ENCODE peak calls at places on chromosomes 16 and 17, in four cellular contexts. One of them, this sample, is unnamed.

GRCh38 chr16:48526058-48526957 is 83.7 kb downstream of the N4BP1 start:
- DNase-seq in K562: peak; percentile 34
- DNase-seq in SK-N-SH: no peak
- DNase-seq in stomach: peak; percentile 57
- DNase-seq in this sample: peak; percentile 47

GRCh38 chr17:45077643-45078042 is 16.5 kb downstream of the NMT1 start:
- DNase-seq in SK-N-SH: no peak
- DNase-seq in K562: no peak
- DNase-seq in stomach: no peak
- DNase-seq in this sample: no peak

GRCh38 chr17:42814633-42815399 is 9.3 kb downstream of the BECN1 start:
- DNase-seq in SK-N-SH: no peak
- DNase-seq in stomach: no peak
- DNase-seq in K562: no peak
- DNase-seq in this sample: no peak

GRCh38 chr16:66344533-66345145 is 21.9 kb upstream of the CDH5 start:
- DNase-seq in stomach: no peak
- DNase-seq in SK-N-SH: no peak
- DNase-seq in K562: peak; percentile 54
- DNase-seq in this sample: no peak

GRCh38 chr16:52786105-52786504 is 239.2 kb upstream of the TOX3 start:
- DNase-seq in K562: no peak
- DNase-seq in SK-N-SH: no peak
- DNase-seq in stomach: no peak
- DNase-seq in this sample: no peak

GRCh38 chr16:89902980-89903379 is 15.7 kb upstream of the MC1R start:
- DNase-seq in stomach: no peak
- DNase-seq in K562: no peak
- DNase-seq in SK-N-SH: no peak
- DNase-seq in this sample: no peak

GRCh38 chr17:67055811-67056745 is 11.7 kb downstream of the CACNG1 start:
- DNase-seq in K562: no peak
- DNase-seq in SK-N-SH: peak; percentile 40
- DNase-seq in stomach: no peak
- DNase-seq in this sample: no peak

GRCh38 chr16:12111223-12111622 is 134.7 kb downstream of the SNX29 start:
- DNase-seq in SK-N-SH: no peak
- DNase-seq in stomach: no peak
- DNase-seq in K562: no peak
- DNase-seq in this sample: no peak

GRCh38 chr17:67993153-67993997 is 2.9 kb downstream of the C17orf58 start:
- DNase-seq in stomach: peak; percentile 87
- DNase-seq in SK-N-SH: peak; percentile 98
- DNase-seq in K562: peak; percentile 91
- DNase-seq in this sample: peak; percentile 65

GRCh38 chr17:72774251-72774650 is 318.2 kb downstream of the SLC39A11 start:
- DNase-seq in K562: no peak
- DNase-seq in stomach: no peak
- DNase-seq in SK-N-SH: no peak
- DNase-seq in this sample: no peak

GRCh38 chr16:89598199-89598598 is 15.2 kb upstream of the DPEP1 start:
- DNase-seq in K562: peak; percentile 47
- DNase-seq in stomach: no peak
- DNase-seq in SK-N-SH: no peak
- DNase-seq in this sample: no peak

GRCh38 chr16:48384982-48385271 is 286 bp downstream of the SIAH1 start:
- DNase-seq in SK-N-SH: no peak
- DNase-seq in K562: peak; percentile 51
- DNase-seq in stomach: no peak
- DNase-seq in this sample: peak; percentile 51

GRCh38 chr17:78797213-78797612 is 15.1 kb upstream of the CYTH1 start:
- DNase-seq in SK-N-SH: no peak
- DNase-seq in stomach: no peak
- DNase-seq in K562: no peak
- DNase-seq in this sample: no peak

GRCh38 chr16:66376114-66376513 is 9.6 kb downstream of the CDH5 start:
- DNase-seq in SK-N-SH: no peak
- DNase-seq in K562: no peak
- DNase-seq in stomach: no peak
- DNase-seq in this sample: no peak

GRCh38 chr16:29820730-29821662 is 734 bp downstream of the MVP start:
- DNase-seq in stomach: peak; percentile 86
- DNase-seq in SK-N-SH: no peak
- DNase-seq in K562: no peak
- DNase-seq in this sample: peak; percentile 64

GRCh38 chr16:12305847-12306246 is 329.3 kb downstream of the SNX29 start:
- DNase-seq in stomach: no peak
- DNase-seq in K562: no peak
- DNase-seq in SK-N-SH: no peak
- DNase-seq in this sample: no peak

GRCh38 chr17:63707151-63707550 is 7.2 kb upstream of the LIMD2 start:
- DNase-seq in K562: no peak
- DNase-seq in SK-N-SH: no peak
- DNase-seq in stomach: no peak
- DNase-seq in this sample: no peak

GRCh38 chr16:87056083-87056482 is 261.1 kb downstream of the C16orf95 start:
- DNase-seq in SK-N-SH: no peak
- DNase-seq in K562: no peak
- DNase-seq in stomach: no peak
- DNase-seq in this sample: no peak

GRCh38 chr17:28365487-28365886 is 488 bp upstream of the SEBOX start:
- DNase-seq in SK-N-SH: no peak
- DNase-seq in K562: no peak
- DNase-seq in stomach: no peak
- DNase-seq in this sample: no peak

GRCh38 chr16:74939688-74940087 is 45.2 kb downstream of the WDR59 start:
- DNase-seq in K562: no peak
- DNase-seq in stomach: no peak
- DNase-seq in SK-N-SH: no peak
- DNase-seq in this sample: no peak

GRCh38 chr16:4114257-4115208 is 1.7 kb downstream of the ADCY9 start:
- DNase-seq in SK-N-SH: no peak
- DNase-seq in stomach: no peak
- DNase-seq in K562: no peak
- DNase-seq in this sample: no peak

GRCh38 chr16:57637424-57637823 is 9.0 kb downstream of the ADGRG1 start:
- DNase-seq in K562: no peak
- DNase-seq in stomach: no peak
- DNase-seq in SK-N-SH: no peak
- DNase-seq in this sample: no peak

GRCh38 chr16:77043076-77043475 is 147.9 kb upstream of the MON1B start:
- DNase-seq in K562: peak; percentile 7
- DNase-seq in stomach: no peak
- DNase-seq in SK-N-SH: peak; percentile 39
- DNase-seq in this sample: no peak

GRCh38 chr16:67504190-67505021 is 21.1 kb upstream of the AGRP start:
- DNase-seq in K562: peak; percentile 95
- DNase-seq in stomach: no peak
- DNase-seq in SK-N-SH: no peak
- DNase-seq in this sample: peak; percentile 57

DNA sequence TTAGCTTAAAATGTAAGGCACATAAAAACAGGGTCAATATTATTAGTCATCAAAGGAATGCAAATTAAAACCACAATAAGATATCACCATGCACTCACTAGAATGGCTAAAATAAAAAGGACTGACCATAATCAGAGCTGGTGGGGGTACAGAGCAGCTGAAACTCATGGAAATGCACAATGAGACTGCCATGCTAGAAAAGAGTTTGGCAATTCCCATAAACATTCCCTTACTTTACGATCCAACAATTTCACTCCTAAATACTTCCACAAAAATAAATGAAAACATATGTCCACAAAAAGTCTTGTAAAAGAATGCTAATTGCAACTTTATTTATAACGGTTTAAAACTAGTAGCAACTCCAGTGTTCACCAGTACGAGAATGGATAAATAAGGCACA is 36.1 kb upstream of the ERCC4 start:
- DNase-seq in stomach: no peak
- DNase-seq in SK-N-SH: no peak
- DNase-seq in K562: no peak
- DNase-seq in this sample: no peak
- TF ChIP-seq POLR2AphosphoS5 in stomach: no peak
- TF ChIP-seq POLR2AphosphoS5 in SK-N-SH: no peak
- TF ChIP-seq POLR2AphosphoS5 in K562: no peak
- TF ChIP-seq POLR2AphosphoS5 in this sample: no peak

GRCh38 chr17:8221663-8222379 is 11.4 kb upstream of the AURKB start:
- DNase-seq in SK-N-SH: peak; percentile 60
- DNase-seq in stomach: peak; percentile 87
- DNase-seq in K562: peak; percentile 84
- DNase-seq in this sample: no peak
- TF ChIP-seq POLR2AphosphoS5 in SK-N-SH: no peak
- TF ChIP-seq POLR2AphosphoS5 in stomach: peak; percentile 38
- TF ChIP-seq POLR2AphosphoS5 in K562: no peak
- TF ChIP-seq POLR2AphosphoS5 in this sample: peak; percentile 36

DNA sequence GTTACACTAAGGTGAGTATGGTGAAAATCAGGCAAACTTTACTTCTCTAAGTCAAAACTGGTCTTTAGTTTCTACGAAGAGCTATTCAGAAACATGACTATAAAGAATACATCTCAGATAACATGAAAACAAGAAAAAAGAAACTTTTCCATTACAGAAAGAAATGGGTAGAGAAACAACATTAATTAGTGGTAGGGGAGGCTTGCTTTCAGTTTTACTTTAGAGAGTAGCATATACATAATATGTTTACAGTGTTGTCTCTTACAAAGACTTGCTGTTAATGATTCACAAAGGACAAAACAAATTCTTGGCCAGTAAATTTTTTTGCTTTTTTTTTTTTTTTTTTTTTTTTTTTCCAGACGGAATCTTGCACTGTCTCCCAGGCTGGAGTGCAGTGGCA is 34.2 kb downstream of the CRLF3 start:
- DNase-seq in K562: no peak
- DNase-seq in SK-N-SH: no peak
- DNase-seq in stomach: no peak
- DNase-seq in this sample: no peak
- TF ChIP-seq POLR2AphosphoS5 in K562: no peak
- TF ChIP-seq POLR2AphosphoS5 in SK-N-SH: no peak
- TF ChIP-seq POLR2AphosphoS5 in stomach: no peak
- TF ChIP-seq POLR2AphosphoS5 in this sample: no peak

DNA sequence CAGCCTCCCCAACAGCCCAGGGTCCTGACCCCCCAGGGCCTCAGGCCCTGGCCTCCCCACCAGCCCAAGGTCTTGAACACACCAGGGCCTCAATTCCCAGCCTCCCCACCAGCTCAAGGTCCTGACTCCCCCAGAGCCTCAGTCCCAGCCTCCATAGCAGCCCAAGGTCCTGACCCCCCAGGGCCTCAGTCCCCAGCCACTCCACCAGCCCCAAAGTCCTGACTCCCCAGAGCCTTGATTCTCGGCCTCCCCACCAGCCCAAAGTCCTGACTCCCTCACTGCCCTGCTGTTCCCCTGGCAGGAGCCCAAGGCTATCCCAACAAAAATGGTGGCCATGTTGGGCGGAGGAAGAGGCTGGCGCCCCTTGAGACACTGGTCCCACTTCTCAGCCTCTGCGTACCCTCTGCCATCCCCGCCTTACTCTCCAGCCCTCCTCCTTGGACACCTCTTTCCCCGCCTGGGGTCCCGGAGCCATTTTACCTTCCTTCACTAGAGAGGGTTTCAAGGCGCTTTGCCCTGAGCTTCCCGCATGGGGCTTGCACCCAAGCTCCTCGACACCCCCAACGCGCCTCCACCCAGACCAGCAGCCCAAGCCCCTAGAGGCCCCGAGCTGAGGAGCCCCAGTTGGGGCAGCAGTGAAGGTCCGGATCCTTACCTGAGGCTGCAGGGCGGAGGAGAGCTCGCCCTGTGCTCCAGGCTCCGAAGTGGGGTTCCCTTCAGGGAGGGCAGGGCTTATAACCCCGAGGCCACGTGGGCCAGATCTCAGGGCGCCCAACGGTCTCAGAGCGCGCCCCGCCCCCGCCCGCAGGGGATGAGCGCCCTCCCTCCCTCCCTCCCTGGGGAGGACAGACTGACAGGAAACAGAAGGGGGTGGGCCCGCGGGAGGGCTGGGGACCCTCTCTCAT is 3.5 kb upstream of the TSPOAP1 start:
- DNase-seq in K562: peak; percentile 98
- DNase-seq in stomach: peak; percentile 74
- DNase-seq in SK-N-SH: peak; percentile 36
- DNase-seq in this sample: peak; percentile 72
- TF ChIP-seq POLR2AphosphoS5 in K562: peak; percentile 99
- TF ChIP-seq POLR2AphosphoS5 in stomach: no peak
- TF ChIP-seq POLR2AphosphoS5 in SK-N-SH: no peak
- TF ChIP-seq POLR2AphosphoS5 in this sample: peak; percentile 98

GRCh38 chr16:30902070-30902972 is 5.9 kb downstream of the CTF1 start:
- DNase-seq in SK-N-SH: peak; percentile 94
- DNase-seq in K562: peak; percentile 88
- DNase-seq in stomach: peak; percentile 77
- DNase-seq in this sample: peak; percentile 78
- TF ChIP-seq POLR2AphosphoS5 in SK-N-SH: no peak
- TF ChIP-seq POLR2AphosphoS5 in K562: no peak
- TF ChIP-seq POLR2AphosphoS5 in stomach: no peak
- TF ChIP-seq POLR2AphosphoS5 in this sample: no peak

GRCh38 chr16:364595-365491 is 5.5 kb downstream of the MRPL28 start:
- DNase-seq in K562: peak; percentile 50
- DNase-seq in stomach: no peak
- DNase-seq in SK-N-SH: no peak
- DNase-seq in this sample: no peak
- TF ChIP-seq POLR2AphosphoS5 in K562: no peak
- TF ChIP-seq POLR2AphosphoS5 in stomach: no peak
- TF ChIP-seq POLR2AphosphoS5 in SK-N-SH: no peak
- TF ChIP-seq POLR2AphosphoS5 in this sample: no peak

GRCh38 chr17:60087882-60088669 is 9.4 kb upstream of the HEATR6 start:
- DNase-seq in stomach: peak; percentile 42
- DNase-seq in SK-N-SH: no peak
- DNase-seq in K562: peak; percentile 36
- DNase-seq in this sample: no peak
- TF ChIP-seq POLR2AphosphoS5 in stomach: no peak
- TF ChIP-seq POLR2AphosphoS5 in SK-N-SH: no peak
- TF ChIP-seq POLR2AphosphoS5 in K562: no peak
- TF ChIP-seq POLR2AphosphoS5 in this sample: no peak

DNA sequence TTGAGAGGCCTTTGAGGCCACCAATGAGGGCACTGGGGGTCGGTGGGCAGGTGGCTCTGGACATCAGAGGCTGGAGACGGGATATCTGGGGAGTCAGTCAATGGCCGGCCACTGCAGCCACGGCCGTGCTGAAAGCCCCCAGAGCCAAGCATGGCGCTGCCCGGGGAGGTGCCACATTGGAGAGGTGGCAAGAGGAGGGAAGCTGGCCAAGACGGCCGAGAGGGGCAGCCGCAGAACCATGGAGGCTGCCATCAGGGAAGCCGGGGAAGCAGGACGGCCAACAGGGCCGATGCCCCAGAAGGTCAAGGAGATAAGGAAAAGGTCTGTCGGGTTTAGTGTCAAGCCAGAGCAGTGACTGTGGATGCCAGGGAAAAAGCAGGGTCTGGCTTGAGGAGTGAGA is 9.8 kb downstream of the RTN4RL1 start:
- DNase-seq in K562: no peak
- DNase-seq in stomach: no peak
- DNase-seq in SK-N-SH: no peak
- DNase-seq in this sample: no peak
- TF ChIP-seq POLR2AphosphoS5 in K562: no peak
- TF ChIP-seq POLR2AphosphoS5 in stomach: no peak
- TF ChIP-seq POLR2AphosphoS5 in SK-N-SH: no peak
- TF ChIP-seq POLR2AphosphoS5 in this sample: no peak